ENCODE peak calls at places on chromosomes 4 and X, in ten cellular contexts. One of them, this sample, is unnamed.

GRCh38 chrX:11755724-11756123 is 2.3 kb upstream of the MSL3 start:
- DNase-seq in AG09319: no peak
- DNase-seq in kidney epithelial cell: no peak
- DNase-seq in left ventricle myocardium inferior: no peak
- DNase-seq in body of pancreas: no peak
- DNase-seq in HFF-Myc: no peak
- DNase-seq in LoVo: no peak
- DNase-seq in astrocyte of the hippocampus: no peak
- DNase-seq in fibroblast of pulmonary artery: no peak
- DNase-seq in tibial nerve: no peak
- DNase-seq in this sample: no peak

GRCh38 chr4:123750044-123750443 is 353.4 kb downstream of the SPRY1 start:
- DNase-seq in AG09319: no peak
- DNase-seq in kidney epithelial cell: no peak
- DNase-seq in left ventricle myocardium inferior: peak
- DNase-seq in body of pancreas: no peak
- DNase-seq in HFF-Myc: peak
- DNase-seq in LoVo: peak
- DNase-seq in astrocyte of the hippocampus: peak
- DNase-seq in fibroblast of pulmonary artery: no peak
- DNase-seq in tibial nerve: no peak
- DNase-seq in this sample: no peak

GRCh38 chrX:149505671-149506070 is 565 bp upstream of the IDS start:
- DNase-seq in AG09319: no peak
- DNase-seq in kidney epithelial cell: no peak
- DNase-seq in left ventricle myocardium inferior: no peak
- DNase-seq in body of pancreas: no peak
- DNase-seq in HFF-Myc: no peak
- DNase-seq in LoVo: no peak
- DNase-seq in astrocyte of the hippocampus: no peak
- DNase-seq in fibroblast of pulmonary artery: no peak
- DNase-seq in tibial nerve: no peak
- DNase-seq in this sample: no peak

GRCh38 chr4:140343303-140343702 is 30.1 kb upstream of the SCOC start:
- DNase-seq in AG09319: no peak
- DNase-seq in kidney epithelial cell: peak
- DNase-seq in left ventricle myocardium inferior: no peak
- DNase-seq in body of pancreas: peak
- DNase-seq in HFF-Myc: no peak
- DNase-seq in LoVo: peak
- DNase-seq in astrocyte of the hippocampus: peak
- DNase-seq in fibroblast of pulmonary artery: peak
- DNase-seq in tibial nerve: peak
- DNase-seq in this sample: no peak

GRCh38 chr4:111323916-111324315 is 701.0 kb upstream of the PITX2 start:
- DNase-seq in AG09319: no peak
- DNase-seq in kidney epithelial cell: no peak
- DNase-seq in left ventricle myocardium inferior: no peak
- DNase-seq in body of pancreas: no peak
- DNase-seq in HFF-Myc: no peak
- DNase-seq in LoVo: no peak
- DNase-seq in astrocyte of the hippocampus: peak
- DNase-seq in fibroblast of pulmonary artery: peak
- DNase-seq in tibial nerve: no peak
- DNase-seq in this sample: no peak

GRCh38 chrX:151680805-151681204 is 14.5 kb upstream of the PRRG3 start:
- DNase-seq in AG09319: no peak
- DNase-seq in kidney epithelial cell: no peak
- DNase-seq in left ventricle myocardium inferior: no peak
- DNase-seq in body of pancreas: peak
- DNase-seq in HFF-Myc: no peak
- DNase-seq in LoVo: peak
- DNase-seq in astrocyte of the hippocampus: peak
- DNase-seq in fibroblast of pulmonary artery: peak
- DNase-seq in tibial nerve: peak
- DNase-seq in this sample: peak

GRCh38 chr4:47654972-47655693 is 170.1 kb downstream of the ATP10D start:
- DNase-seq in AG09319: no peak
- DNase-seq in kidney epithelial cell: no peak
- DNase-seq in left ventricle myocardium inferior: no peak
- DNase-seq in body of pancreas: no peak
- DNase-seq in HFF-Myc: no peak
- DNase-seq in LoVo: no peak
- DNase-seq in astrocyte of the hippocampus: no peak
- DNase-seq in fibroblast of pulmonary artery: no peak
- DNase-seq in tibial nerve: no peak
- DNase-seq in this sample: no peak

GRCh38 chr4:33696066-33696465 is 2548.2 kb downstream of the ARAP2 start:
- DNase-seq in AG09319: no peak
- DNase-seq in kidney epithelial cell: no peak
- DNase-seq in left ventricle myocardium inferior: no peak
- DNase-seq in body of pancreas: no peak
- DNase-seq in HFF-Myc: no peak
- DNase-seq in LoVo: no peak
- DNase-seq in astrocyte of the hippocampus: no peak
- DNase-seq in fibroblast of pulmonary artery: peak
- DNase-seq in tibial nerve: no peak
- DNase-seq in this sample: no peak

GRCh38 chr4:48138936-48139335 is 4.9 kb upstream of the TXK start:
- DNase-seq in AG09319: no peak
- DNase-seq in kidney epithelial cell: no peak
- DNase-seq in left ventricle myocardium inferior: no peak
- DNase-seq in body of pancreas: no peak
- DNase-seq in HFF-Myc: no peak
- DNase-seq in LoVo: no peak
- DNase-seq in astrocyte of the hippocampus: no peak
- DNase-seq in fibroblast of pulmonary artery: no peak
- DNase-seq in tibial nerve: no peak
- DNase-seq in this sample: peak

GRCh38 chrX:12372111-12372510 is 233.8 kb downstream of the FRMPD4 start:
- DNase-seq in AG09319: no peak
- DNase-seq in kidney epithelial cell: no peak
- DNase-seq in left ventricle myocardium inferior: no peak
- DNase-seq in body of pancreas: no peak
- DNase-seq in HFF-Myc: no peak
- DNase-seq in LoVo: no peak
- DNase-seq in astrocyte of the hippocampus: peak
- DNase-seq in fibroblast of pulmonary artery: peak
- DNase-seq in tibial nerve: no peak
- DNase-seq in this sample: no peak

GRCh38 chr4:25144870-25145481 is 15.3 kb downstream of the SEPSECS start:
- DNase-seq in AG09319: no peak
- DNase-seq in kidney epithelial cell: no peak
- DNase-seq in left ventricle myocardium inferior: no peak
- DNase-seq in body of pancreas: no peak
- DNase-seq in HFF-Myc: no peak
- DNase-seq in LoVo: peak
- DNase-seq in astrocyte of the hippocampus: peak
- DNase-seq in fibroblast of pulmonary artery: peak
- DNase-seq in tibial nerve: no peak
- DNase-seq in this sample: no peak

GRCh38 chr4:121597346-121597934 is 99.3 kb downstream of the ANXA5 start:
- DNase-seq in AG09319: no peak
- DNase-seq in kidney epithelial cell: peak
- DNase-seq in left ventricle myocardium inferior: no peak
- DNase-seq in body of pancreas: no peak
- DNase-seq in HFF-Myc: no peak
- DNase-seq in LoVo: no peak
- DNase-seq in astrocyte of the hippocampus: peak
- DNase-seq in fibroblast of pulmonary artery: peak
- DNase-seq in tibial nerve: no peak
- DNase-seq in this sample: no peak

GRCh38 chr4:127641524-127641923 is 8.8 kb downstream of the INTU start:
- DNase-seq in AG09319: no peak
- DNase-seq in kidney epithelial cell: no peak
- DNase-seq in left ventricle myocardium inferior: no peak
- DNase-seq in body of pancreas: no peak
- DNase-seq in HFF-Myc: no peak
- DNase-seq in LoVo: no peak
- DNase-seq in astrocyte of the hippocampus: no peak
- DNase-seq in fibroblast of pulmonary artery: peak
- DNase-seq in tibial nerve: no peak
- DNase-seq in this sample: no peak

GRCh38 chr4:155787113-155787710 is 28.4 kb downstream of the GUCY1B1 start:
- DNase-seq in AG09319: peak
- DNase-seq in kidney epithelial cell: no peak
- DNase-seq in left ventricle myocardium inferior: no peak
- DNase-seq in body of pancreas: peak
- DNase-seq in HFF-Myc: peak
- DNase-seq in LoVo: peak
- DNase-seq in astrocyte of the hippocampus: peak
- DNase-seq in fibroblast of pulmonary artery: peak
- DNase-seq in tibial nerve: peak
- DNase-seq in this sample: no peak

GRCh38 chr4:121139533-121140222 is 24.4 kb downstream of the TNIP3 start:
- DNase-seq in AG09319: no peak
- DNase-seq in kidney epithelial cell: no peak
- DNase-seq in left ventricle myocardium inferior: no peak
- DNase-seq in body of pancreas: no peak
- DNase-seq in HFF-Myc: peak
- DNase-seq in LoVo: no peak
- DNase-seq in astrocyte of the hippocampus: peak
- DNase-seq in fibroblast of pulmonary artery: peak
- DNase-seq in tibial nerve: no peak
- DNase-seq in this sample: no peak

GRCh38 chr4:124409044-124409443 is 303.5 kb downstream of the ANKRD50 start:
- DNase-seq in AG09319: no peak
- DNase-seq in kidney epithelial cell: no peak
- DNase-seq in left ventricle myocardium inferior: no peak
- DNase-seq in body of pancreas: no peak
- DNase-seq in HFF-Myc: no peak
- DNase-seq in LoVo: no peak
- DNase-seq in astrocyte of the hippocampus: peak
- DNase-seq in fibroblast of pulmonary artery: peak
- DNase-seq in tibial nerve: no peak
- DNase-seq in this sample: no peak

GRCh38 chr4:72701987-72702819 is 133.2 kb upstream of the ADAMTS3 start:
- DNase-seq in AG09319: peak
- DNase-seq in kidney epithelial cell: peak
- DNase-seq in left ventricle myocardium inferior: no peak
- DNase-seq in body of pancreas: peak
- DNase-seq in HFF-Myc: peak
- DNase-seq in LoVo: peak
- DNase-seq in astrocyte of the hippocampus: peak
- DNase-seq in fibroblast of pulmonary artery: peak
- DNase-seq in tibial nerve: peak
- DNase-seq in this sample: no peak

GRCh38 chrX:127038065-127038464 is 218.5 kb downstream of the PRR32 start:
- DNase-seq in AG09319: no peak
- DNase-seq in kidney epithelial cell: no peak
- DNase-seq in left ventricle myocardium inferior: no peak
- DNase-seq in body of pancreas: no peak
- DNase-seq in HFF-Myc: no peak
- DNase-seq in LoVo: no peak
- DNase-seq in astrocyte of the hippocampus: peak
- DNase-seq in fibroblast of pulmonary artery: no peak
- DNase-seq in tibial nerve: no peak
- DNase-seq in this sample: no peak

GRCh38 chr4:150423503-150423902 is 158.4 kb upstream of the MAB21L2 start:
- DNase-seq in AG09319: no peak
- DNase-seq in kidney epithelial cell: no peak
- DNase-seq in left ventricle myocardium inferior: no peak
- DNase-seq in body of pancreas: no peak
- DNase-seq in HFF-Myc: no peak
- DNase-seq in LoVo: no peak
- DNase-seq in astrocyte of the hippocampus: no peak
- DNase-seq in fibroblast of pulmonary artery: no peak
- DNase-seq in tibial nerve: no peak
- DNase-seq in this sample: no peak

GRCh38 chr4:147707892-147708672 is 23.8 kb upstream of the ARHGAP10 start:
- DNase-seq in AG09319: no peak
- DNase-seq in kidney epithelial cell: no peak
- DNase-seq in left ventricle myocardium inferior: no peak
- DNase-seq in body of pancreas: peak
- DNase-seq in HFF-Myc: no peak
- DNase-seq in LoVo: peak
- DNase-seq in astrocyte of the hippocampus: peak
- DNase-seq in fibroblast of pulmonary artery: peak
- DNase-seq in tibial nerve: peak
- DNase-seq in this sample: no peak

GRCh38 chrX:73267979-73268378 is 53.3 kb upstream of the NAP1L2 start:
- DNase-seq in AG09319: no peak
- DNase-seq in kidney epithelial cell: no peak
- DNase-seq in left ventricle myocardium inferior: no peak
- DNase-seq in body of pancreas: no peak
- DNase-seq in HFF-Myc: no peak
- DNase-seq in LoVo: no peak
- DNase-seq in astrocyte of the hippocampus: no peak
- DNase-seq in fibroblast of pulmonary artery: no peak
- DNase-seq in tibial nerve: no peak
- DNase-seq in this sample: no peak

GRCh38 chr4:72112514-72113156 is 80.8 kb downstream of the NPFFR2 start:
- DNase-seq in AG09319: no peak
- DNase-seq in kidney epithelial cell: peak
- DNase-seq in left ventricle myocardium inferior: no peak
- DNase-seq in body of pancreas: no peak
- DNase-seq in HFF-Myc: peak
- DNase-seq in LoVo: peak
- DNase-seq in astrocyte of the hippocampus: peak
- DNase-seq in fibroblast of pulmonary artery: peak
- DNase-seq in tibial nerve: no peak
- DNase-seq in this sample: no peak

GRCh38 chr4:28241021-28241420 is 1380.4 kb downstream of the STIM2 start:
- DNase-seq in AG09319: no peak
- DNase-seq in kidney epithelial cell: no peak
- DNase-seq in left ventricle myocardium inferior: no peak
- DNase-seq in body of pancreas: no peak
- DNase-seq in HFF-Myc: no peak
- DNase-seq in LoVo: no peak
- DNase-seq in astrocyte of the hippocampus: no peak
- DNase-seq in fibroblast of pulmonary artery: peak
- DNase-seq in tibial nerve: no peak
- DNase-seq in this sample: no peak

GRCh38 chr4:88446124-88446523 is 10.8 kb upstream of the HERC5 start:
- DNase-seq in AG09319: no peak
- DNase-seq in kidney epithelial cell: no peak
- DNase-seq in left ventricle myocardium inferior: no peak
- DNase-seq in body of pancreas: no peak
- DNase-seq in HFF-Myc: no peak
- DNase-seq in LoVo: no peak
- DNase-seq in astrocyte of the hippocampus: peak
- DNase-seq in fibroblast of pulmonary artery: peak
- DNase-seq in tibial nerve: no peak
- DNase-seq in this sample: no peak

GRCh38 chr4:8540072-8540471 is 40.1 kb upstream of the GPR78 start:
- DNase-seq in AG09319: no peak
- DNase-seq in kidney epithelial cell: no peak
- DNase-seq in left ventricle myocardium inferior: no peak
- DNase-seq in body of pancreas: no peak
- DNase-seq in HFF-Myc: no peak
- DNase-seq in LoVo: no peak
- DNase-seq in astrocyte of the hippocampus: no peak
- DNase-seq in fibroblast of pulmonary artery: no peak
- DNase-seq in tibial nerve: no peak
- DNase-seq in this sample: no peak

GRCh38 chrX:574355-574754 is 56.2 kb upstream of the SHOX start:
- DNase-seq in AG09319: no peak
- DNase-seq in kidney epithelial cell: no peak
- DNase-seq in left ventricle myocardium inferior: no peak
- DNase-seq in body of pancreas: no peak
- DNase-seq in HFF-Myc: no peak
- DNase-seq in LoVo: no peak
- DNase-seq in astrocyte of the hippocampus: no peak
- DNase-seq in fibroblast of pulmonary artery: no peak
- DNase-seq in tibial nerve: no peak
- DNase-seq in this sample: no peak

This sample was measured in activated T-helper 2 cell treated with anti-CD3 and anti-CD28 coated beads, Interferon-gamma antibody, Interleukin-2, Interleukin-4, amounts not matched to agents 10 μg/mL and 5 μg/mL and 100 μg/mL, durations not matched to agents 14 hours and 24 hours and 36 hours.